ENCODE peak calls at places on chromosomes 11 and 22, in eight cellular contexts. Y is spleen, T is stomach, R is prostate gland, I is endothelial cell of umbilical vein, N is H1, M is breast epithelium, C is transverse colon. V is an unnamed sample.

GRCh38 chr11:122293298-122294023 is 177.4 kb upstream of the BLID start:
- DNase-seq in Y (no peak), T (no peak), R (no peak), I (no peak), N (no peak), M (no peak), C (no peak), V (no peak)

GRCh38 chr11:119149371-119150275 is 771 bp downstream of the ABCG4 start:
- DNase-seq in Y (no peak), T (no peak), R (no peak), I (no peak), N (no peak), M (no peak), C (no peak), V (peak; percentile 73)

GRCh38 chr11:111049131-111049530 is 196.4 kb upstream of the POU2AF2 start:
- DNase-seq in Y (no peak), T (no peak), R (no peak), I (no peak), N (no peak), M (no peak), C (no peak), V (no peak)

GRCh38 chr11:36899796-36900195 is 301.8 kb upstream of the RAG2 start:
- DNase-seq in Y (no peak), T (no peak), R (no peak), I (no peak), N (no peak), M (no peak), C (no peak), V (no peak)

GRCh38 chr11:75338516-75339218 is 12.8 kb downstream of the ARRB1 start:
- DNase-seq in Y (no peak), T (no peak), R (no peak), I (peak; percentile 14), N (no peak), M (no peak), C (no peak), V (no peak)

GRCh38 chr11:119306373-119306890 is 10.5 kb downstream of the MCAM start:
- DNase-seq in Y (no peak), T (no peak), R (no peak), I (peak; percentile 39), N (no peak), M (no peak), C (no peak), V (no peak)

GRCh38 chr22:35606916-35607315 is 10.2 kb downstream of the MB start:
- DNase-seq in Y (no peak), T (no peak), R (no peak), I (no peak), N (no peak), M (no peak), C (no peak), V (no peak)

GRCh38 chr22:35938226-35938625 is 90.4 kb downstream of the RBFOX2 start:
- DNase-seq in Y (no peak), T (no peak), R (no peak), I (no peak), N (no peak), M (no peak), C (no peak), V (no peak)

GRCh38 chr22:29190051-29190450 is 15.6 kb upstream of the EMID1 start:
- DNase-seq in Y (no peak), T (no peak), R (no peak), I (no peak), N (no peak), M (no peak), C (no peak), V (no peak)

GRCh38 chr22:47145883-47146282 is 383.4 kb downstream of the TBC1D22A start:
- DNase-seq in Y (no peak), T (no peak), R (no peak), I (no peak), N (no peak), M (no peak), C (no peak), V (no peak)

GRCh38 chr22:31340765-31341247 is 5.3 kb downstream of the PATZ1 start:
- DNase-seq in Y (no peak), T (no peak), R (no peak), I (no peak), N (no peak), M (no peak), C (no peak), V (no peak)

GRCh38 chr11:88324562-88325345 is 12.8 kb downstream of the CTSC start:
- DNase-seq in Y (no peak), T (no peak), R (no peak), I (peak; percentile 69), N (no peak), M (no peak), C (no peak), V (no peak)

GRCh38 chr11:48024635-48025071 is 44.3 kb downstream of the PTPRJ start:
- DNase-seq in Y (peak; percentile 27), T (no peak), R (no peak), I (no peak), N (no peak), M (no peak), C (no peak), V (no peak)

GRCh38 chr11:65538915-65539374 is 14.1 kb downstream of the SCYL1 start:
- DNase-seq in Y (peak; percentile 81), T (no peak), R (no peak), I (no peak), N (no peak), M (no peak), C (no peak), V (peak; percentile 87)
- H3K4me3 ChIP-seq in Y (peak overlapping the region; percentile 98), T (no peak overlapping the region), R (no peak overlapping the region), I (no peak overlapping the region), N (peak overlapping the region; percentile 68), M (no peak overlapping the region), C (no peak overlapping the region), V (no peak overlapping the region)

GRCh38 chr11:17258670-17259069 is 17.9 kb upstream of the NUCB2 start:
- DNase-seq in Y (no peak), T (no peak), R (no peak), I (no peak), N (no peak), M (no peak), C (no peak), V (no peak)

GRCh38 chr11:17257200-17257599 is 19.3 kb upstream of the NUCB2 start:
- DNase-seq in Y (no peak), T (no peak), R (no peak), I (no peak), N (no peak), M (no peak), C (no peak), V (no peak)

GRCh38 chr11:17259519-17259918 is 17.0 kb upstream of the NUCB2 start:
- DNase-seq in Y (no peak), T (no peak), R (no peak), I (no peak), N (no peak), M (no peak), C (no peak), V (no peak)

GRCh38 chr11:17256512-17256911 is 20.0 kb upstream of the NUCB2 start:
- DNase-seq in Y (no peak), T (no peak), R (no peak), I (peak; percentile 21), N (no peak), M (no peak), C (no peak), V (no peak)

GRCh38 chr11:17259931-17260499 is 16.5 kb upstream of the NUCB2 start:
- DNase-seq in Y (no peak), T (no peak), R (no peak), I (no peak), N (no peak), M (no peak), C (no peak), V (no peak)
- TF ChIP-seq POLR2AphosphoS5 in Y (no peak), T (no peak), R (no peak), I (no peak), N (no peak), M (no peak), C (no peak), V (no peak)

GRCh38 chr11:58830693-58831301 is 13.7 kb downstream of the GLYATL2 start:
- DNase-seq in Y (no peak), T (no peak), R (no peak), I (no peak), N (no peak), M (no peak), C (no peak), V (no peak)
- H3K4me3 ChIP-seq in Y (no peak overlapping the region), T (no peak overlapping the region), R (no peak overlapping the region), I (no peak overlapping the region), N (no peak overlapping the region), M (no peak overlapping the region), C (no peak overlapping the region), V (no peak overlapping the region)

GRCh38 chr11:125515102-125515439 is 19.0 kb upstream of the FEZ1 start:
- DNase-seq in Y (no peak), T (no peak), R (no peak), I (no peak), N (no peak), M (no peak), C (no peak), V (no peak)

GRCh38 chr11:125513705-125514265 is 17.7 kb upstream of the FEZ1 start:
- DNase-seq in Y (no peak), T (no peak), R (no peak), I (no peak), N (no peak), M (no peak), C (no peak), V (no peak)

GRCh38 chr11:125516266-125516665 is 20.2 kb upstream of the FEZ1 start:
- DNase-seq in Y (no peak), T (no peak), R (no peak), I (no peak), N (no peak), M (no peak), C (no peak), V (no peak)

GRCh38 chr11:125512106-125512505 is 16.0 kb upstream of the FEZ1 start:
- DNase-seq in Y (no peak), T (no peak), R (no peak), I (no peak), N (no peak), M (no peak), C (no peak), V (no peak)

DNA sequence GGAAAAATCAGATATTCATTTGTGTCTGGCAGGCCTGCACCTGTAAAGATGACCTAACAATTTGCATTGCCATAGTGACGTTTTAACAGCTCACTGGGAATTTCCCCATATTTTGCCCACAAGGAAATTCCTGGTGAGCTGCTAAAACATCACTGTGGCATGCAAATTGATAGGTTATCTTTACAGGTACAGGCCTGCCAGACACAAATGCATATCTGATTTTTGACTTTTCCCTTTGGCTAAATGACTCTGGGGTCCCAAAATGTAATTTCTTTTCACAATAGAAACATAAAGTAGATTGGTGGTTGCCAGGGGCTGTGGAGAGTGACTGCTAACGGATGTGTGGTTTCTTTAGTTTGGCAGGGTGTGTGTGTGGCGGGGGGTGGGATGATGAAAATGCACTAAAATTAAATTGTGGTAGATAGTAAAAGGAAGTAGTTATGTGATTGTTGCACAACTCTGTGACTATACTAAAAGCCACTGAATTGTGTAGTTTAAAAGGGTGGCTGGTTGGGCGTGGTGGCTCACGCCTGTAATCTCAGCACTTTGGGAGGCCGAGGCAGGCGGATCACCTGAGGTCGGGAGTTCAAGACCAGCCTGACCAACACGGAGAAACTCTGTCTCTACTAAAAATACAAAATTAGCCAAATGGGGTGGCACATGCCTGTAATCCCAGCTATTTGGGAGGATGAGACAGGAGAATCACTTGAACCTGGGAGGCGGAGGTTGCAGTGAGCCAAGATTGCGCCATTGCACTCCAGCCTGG is 18.5 kb upstream of the FEZ1 start:
- DNase-seq in Y (no peak), T (peak; percentile 32), R (no peak), I (no peak), N (no peak), M (no peak), C (peak; percentile 41), V (no peak)
- TF ChIP-seq POLR2AphosphoS5 in Y (no peak), T (no peak), R (peak; percentile 4), I (no peak), N (no peak), M (no peak), C (no peak), V (no peak)

V was measured in upper lobe of left lung.